ENCODE peak calls at places on chromosomes 6 and 20, in nine cellular contexts. H, X, S, Y, B, J, U, E and I are unnamed samples.

GRCh38 chr20:38250607-38251006 is 9.9 kb downstream of the KIAA1755 start:
- DNase-seq in J (no peak), E (no peak), S (no peak), X (no peak), H (no peak), B (no peak), U (no peak), Y (no peak), I (no peak)

GRCh38 chr6:250676-251075 is 41.6 kb upstream of the DUSP22 start:
- DNase-seq in E (no peak), U (no peak), J (no peak), S (no peak), X (no peak), B (no peak), Y (no peak), H (no peak), I (no peak)

GRCh38 chr6:20251525-20251924 is 39.3 kb upstream of the MBOAT1 start:
- DNase-seq in Y (no peak), X (no peak), S (no peak), B (no peak), U (no peak), J (no peak), E (no peak), H (no peak), I (no peak)

GRCh38 chr6:82138075-82138791 is 109.3 kb downstream of the IBTK start:
- DNase-seq in Y (no peak), J (no peak), B (no peak), U (no peak), H (no peak), S (no peak), X (no peak), E (no peak), I (no peak)

GRCh38 chr6:42239736-42240375 is 22.2 kb upstream of the MRPS10 start:
- DNase-seq in U (no peak), E (no peak), B (no peak), Y (no peak), H (no peak), J (no peak), X (peak), S (no peak), I (no peak)

GRCh38 chr20:51763965-51764602 is 4.1 kb downstream of the ATP9A start:
- DNase-seq in Y (no peak), E (no peak), J (no peak), S (no peak), H (no peak), B (no peak), X (no peak), U (no peak), I (no peak)

GRCh38 chr6:156242206-156242605 is 535.0 kb upstream of the ARID1B start:
- DNase-seq in E (no peak), Y (no peak), U (no peak), J (no peak), B (no peak), S (no peak), X (no peak), H (no peak), I (no peak)

GRCh38 chr20:17395729-17396128 is 135.4 kb downstream of the BFSP1 start:
- DNase-seq in S (no peak), E (no peak), H (no peak), B (no peak), Y (no peak), X (no peak), J (no peak), U (no peak), I (no peak)

GRCh38 chr20:63260521-63260920 is 6.3 kb upstream of the NKAIN4 start:
- DNase-seq in U (no peak), E (no peak), J (no peak), X (no peak), Y (no peak), S (no peak), H (no peak), B (no peak), I (no peak)

GRCh38 chr6:30821862-30822784 is 62.2 kb upstream of the DDR1 start:
- DNase-seq in S (no peak), B (peak), U (no peak), X (no peak), J (no peak), E (no peak), Y (no peak), H (no peak), I (no peak)

GRCh38 chr6:108989700-108990099 is 104.9 kb downstream of the SESN1 start:
- DNase-seq in E (no peak), J (no peak), S (no peak), Y (no peak), H (no peak), U (no peak), B (no peak), X (no peak), I (no peak)

GRCh38 chr6:38508894-38509293 is 130.8 kb downstream of the BTBD9 start:
- DNase-seq in U (no peak), S (no peak), J (no peak), E (no peak), Y (no peak), B (no peak), H (no peak), X (peak), I (no peak)

DNA sequence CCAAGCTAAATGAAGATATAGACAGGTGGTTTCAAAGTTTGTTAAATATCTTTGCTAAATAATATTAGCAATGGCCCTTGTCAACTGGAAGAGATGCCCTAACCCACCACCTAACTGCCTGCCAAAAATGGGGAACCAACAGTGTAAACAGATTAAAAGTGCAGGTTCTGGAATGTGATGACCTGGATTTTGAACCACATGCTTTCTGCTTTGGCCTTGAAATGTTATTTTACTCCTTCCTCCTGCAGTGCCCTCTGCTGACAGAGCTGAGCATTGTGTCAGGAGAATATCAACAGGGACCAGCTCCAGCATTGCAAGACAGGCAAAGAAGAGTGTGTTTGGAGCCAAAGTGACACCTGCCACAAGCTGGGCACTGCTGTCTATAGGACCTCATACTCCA is 226.6 kb downstream of the MYLK4 start:
- DNase-seq in U (no peak), E (no peak), S (no peak), B (no peak), J (no peak), Y (no peak), H (no peak), X (no peak), I (peak)
- TF ChIP-seq CTCF in U (no peak), E (no peak), S (peak), B (peak), J (peak), Y (peak), H (no peak), X (peak), I (no peak)

GRCh38 chr6:9659848-9660247 is 755.0 kb downstream of the TFAP2A start:
- DNase-seq in E (no peak), H (no peak), U (no peak), Y (no peak), S (no peak), J (no peak), X (no peak), B (no peak), I (no peak)
- TF ChIP-seq CTCF in E (no peak), H (no peak), U (no peak), Y (no peak), S (no peak), J (no peak), X (no peak), B (no peak), I (no peak)

DNA sequence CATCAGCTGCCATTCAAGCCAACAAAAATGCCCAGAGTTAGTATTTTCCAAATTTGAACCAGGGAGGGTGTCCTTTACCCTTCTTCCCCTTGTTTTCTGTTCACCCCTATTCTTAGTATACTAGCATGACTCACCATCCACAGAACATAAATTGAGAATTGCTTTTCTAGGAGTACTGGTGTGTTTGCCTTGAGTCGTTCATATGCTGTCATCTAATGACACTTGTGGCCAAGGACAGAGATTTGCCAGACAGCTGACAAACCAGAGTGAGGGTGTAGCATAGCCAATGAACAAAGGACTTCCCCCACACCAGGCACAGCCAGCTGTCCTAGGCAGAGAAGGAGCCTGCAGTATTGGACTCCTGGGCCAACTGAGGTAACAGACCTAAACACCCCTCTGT is 62.2 kb downstream of the FILIP1 start:
- DNase-seq in S (no peak), Y (no peak), U (peak), H (peak), E (no peak), X (peak), B (no peak), J (no peak), I (no peak)
- TF ChIP-seq CTCF in S (no peak), Y (no peak), U (no peak), H (no peak), E (no peak), X (no peak), B (no peak), J (no peak), I (no peak)

GRCh38 chr6:170261643-170262480 is 29.0 kb downstream of the DLL1 start:
- DNase-seq in B (no peak), U (no peak), X (no peak), H (no peak), E (no peak), S (no peak), Y (no peak), J (peak), I (no peak)

GRCh38 chr6:170262481-170263088 is 28.3 kb downstream of the DLL1 start:
- DNase-seq in Y (no peak), H (no peak), U (no peak), B (no peak), S (no peak), X (no peak), E (no peak), J (peak), I (no peak)

GRCh38 chr6:170258395-170258794 is 32.5 kb downstream of the DLL1 start:
- DNase-seq in H (no peak), J (peak), S (no peak), Y (no peak), B (no peak), X (no peak), U (no peak), E (no peak), I (no peak)

GRCh38 chr6:170259301-170259700 is 31.6 kb downstream of the DLL1 start:
- DNase-seq in S (no peak), U (no peak), X (no peak), Y (no peak), J (peak), H (no peak), E (no peak), B (no peak), I (no peak)

DNA sequence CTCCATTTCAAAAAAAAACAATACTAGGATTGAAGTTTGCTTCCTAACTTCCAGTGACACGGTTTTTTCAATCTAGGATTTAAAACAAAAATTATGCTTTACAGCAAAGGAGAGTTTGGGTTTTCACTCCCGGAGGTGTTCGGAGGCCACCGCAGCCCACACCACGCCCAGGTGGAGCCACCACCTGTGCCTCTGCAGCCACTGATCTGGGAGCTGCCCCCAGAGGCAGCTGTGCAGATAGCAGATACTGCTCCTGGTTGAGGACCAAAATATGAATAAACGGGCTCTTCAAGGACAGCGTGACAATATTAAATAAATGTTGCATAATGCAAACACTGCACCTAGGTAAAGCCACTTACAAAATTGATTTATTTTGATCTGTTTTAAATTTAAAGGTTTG is 30.2 kb downstream of the DLL1 start:
- DNase-seq in U (no peak), B (no peak), Y (no peak), S (no peak), J (peak), H (no peak), E (no peak), X (no peak), I (no peak)
- TF ChIP-seq CTCF in U (no peak), B (no peak), Y (no peak), S (peak), J (no peak), H (no peak), E (no peak), X (peak), I (no peak)

DNA sequence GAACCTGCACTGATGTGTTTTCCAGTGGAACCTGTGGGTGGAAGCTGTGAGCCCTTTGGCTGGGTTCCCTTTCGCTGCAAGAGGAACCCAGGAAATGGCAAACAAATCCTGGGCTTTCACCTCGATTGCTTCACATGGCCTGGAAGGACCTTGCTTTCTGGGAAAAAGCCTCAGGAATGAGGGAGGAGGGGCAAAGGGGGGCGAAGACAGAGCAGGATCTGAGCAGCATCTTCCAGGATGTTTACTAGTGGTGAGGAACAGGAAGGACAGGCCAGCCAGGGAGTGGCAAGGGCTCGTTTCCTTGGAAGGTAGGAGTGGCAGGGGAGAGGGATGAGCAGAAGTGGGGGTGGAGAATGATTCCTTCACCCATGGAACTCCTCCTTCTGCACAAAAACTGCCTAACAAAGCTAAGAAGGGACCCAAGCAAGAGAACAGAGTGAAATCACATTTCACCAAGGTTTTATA is 5.9 kb downstream of the SLC2A10 start:
- DNase-seq in X (no peak), Y (peak), E (no peak), H (no peak), B (no peak), J (peak), U (peak), S (no peak), I (peak)
- TF ChIP-seq CTCF in X (no peak), Y (peak), E (no peak), H (no peak), B (no peak), J (peak), U (no peak), S (peak), I (peak)